ENCODE peak calls at places on chromosome 17, in eight cellular contexts. D is GM12878, E is NT2/D1, Q is AG04450, L is Peyer's patch, A is neural progenitor cell, H is right lobe of liver, V is small intestine. J is an unnamed sample. For H3K9me3, the result is how much of the 10 kb centered on the place peaks cover.

GRCh38 chr17:60601443-60602384 is 1.7 kb downstream of the PPM1D start:
- DNase-seq in D (peak), E (peak), Q (peak), L (no peak), A (peak), H (no peak), V (peak), J (peak)

GRCh38 chr17:4816826-4817225 is 9.9 kb downstream of the PLD2 start:
- DNase-seq in D (no peak), E (no peak), Q (no peak), L (no peak), A (no peak), H (no peak), V (no peak), J (no peak)

GRCh38 chr17:63116967-63117366 is 150.9 kb downstream of the TANC2 start:
- DNase-seq in D (no peak), E (no peak), Q (no peak), L (no peak), A (peak), H (no peak), V (no peak), J (no peak)

GRCh38 chr17:55527520-55528118 is 16.4 kb upstream of the SMIM36 start:
- DNase-seq in D (no peak), E (peak), Q (peak), L (no peak), A (peak), H (no peak), V (no peak), J (peak)

GRCh38 chr17:73480740-73481139 is 163.5 kb downstream of the SDK2 start:
- DNase-seq in D (no peak), E (no peak), Q (no peak), L (no peak), A (no peak), H (no peak), V (no peak), J (no peak)

GRCh38 chr17:67995568-67996191 is 589 bp downstream of the C17orf58 start:
- DNase-seq in D (no peak), E (no peak), Q (no peak), L (peak), A (peak), H (peak), V (peak), J (peak)

GRCh38 chr17:13513039-13513405 is 88.7 kb downstream of the HS3ST3A1 start:
- DNase-seq in D (no peak), E (no peak), Q (no peak), L (no peak), A (no peak), H (no peak), V (no peak), J (peak)

GRCh38 chr17:77354721-77355455 is 214.1 kb downstream of the SEC14L1 start:
- DNase-seq in D (no peak), E (no peak), Q (peak), L (peak), A (no peak), H (peak), V (peak), J (peak)

GRCh38 chr17:21282231-21282630 is 2.3 kb upstream of the MAP2K3 start:
- DNase-seq in D (no peak), E (no peak), Q (peak), L (no peak), A (no peak), H (no peak), V (no peak), J (peak)

GRCh38 chr17:72997559-72997958 is 94.9 kb downstream of the SLC39A11 start:
- DNase-seq in D (no peak), E (no peak), Q (no peak), L (no peak), A (no peak), H (no peak), V (no peak), J (peak)

GRCh38 chr17:72333570-72333969 is 212.8 kb downstream of the SOX9 start:
- DNase-seq in D (no peak), E (no peak), Q (no peak), L (no peak), A (no peak), H (no peak), V (no peak), J (no peak)

GRCh38 chr17:49994085-49995054 is 654 bp downstream of the DLX3 start:
- DNase-seq in D (no peak), E (no peak), Q (no peak), L (no peak), A (peak), H (no peak), V (no peak), J (no peak)
- H3K4me3 ChIP-seq in D (no peak), E (peak), Q (peak), L (peak), A (peak), H (no peak), V (no peak), J (peak)

GRCh38 chr17:22410136-22410535 is 717.8 kb downstream of the KCNJ18 start:
- DNase-seq in D (no peak), E (no peak), Q (no peak), L (no peak), A (no peak), H (no peak), V (no peak), J (no peak)
- H3K9me3 ChIP-seq in D (under half), E (under half), Q (under half), L (under half), A (under half), H (under half), V (under half), J (under half)

GRCh38 chr17:1744551-1745512 is 2.2 kb downstream of the SERPINF2 start:
- DNase-seq in D (no peak), E (no peak), Q (no peak), L (no peak), A (no peak), H (peak), V (no peak), J (no peak)

GRCh38 chr17:1746975-1747543 is 4.4 kb downstream of the SERPINF2 start:
- DNase-seq in D (no peak), E (no peak), Q (no peak), L (no peak), A (no peak), H (peak), V (peak), J (no peak)

GRCh38 chr17:1743094-1743452 is 402 bp downstream of the SERPINF2 start:
- DNase-seq in D (no peak), E (no peak), Q (no peak), L (no peak), A (no peak), H (no peak), V (no peak), J (no peak)

GRCh38 chr17:1745513-1746020 is 2.9 kb downstream of the SERPINF2 start:
- DNase-seq in D (no peak), E (no peak), Q (no peak), L (no peak), A (no peak), H (no peak), V (no peak), J (no peak)

DNA sequence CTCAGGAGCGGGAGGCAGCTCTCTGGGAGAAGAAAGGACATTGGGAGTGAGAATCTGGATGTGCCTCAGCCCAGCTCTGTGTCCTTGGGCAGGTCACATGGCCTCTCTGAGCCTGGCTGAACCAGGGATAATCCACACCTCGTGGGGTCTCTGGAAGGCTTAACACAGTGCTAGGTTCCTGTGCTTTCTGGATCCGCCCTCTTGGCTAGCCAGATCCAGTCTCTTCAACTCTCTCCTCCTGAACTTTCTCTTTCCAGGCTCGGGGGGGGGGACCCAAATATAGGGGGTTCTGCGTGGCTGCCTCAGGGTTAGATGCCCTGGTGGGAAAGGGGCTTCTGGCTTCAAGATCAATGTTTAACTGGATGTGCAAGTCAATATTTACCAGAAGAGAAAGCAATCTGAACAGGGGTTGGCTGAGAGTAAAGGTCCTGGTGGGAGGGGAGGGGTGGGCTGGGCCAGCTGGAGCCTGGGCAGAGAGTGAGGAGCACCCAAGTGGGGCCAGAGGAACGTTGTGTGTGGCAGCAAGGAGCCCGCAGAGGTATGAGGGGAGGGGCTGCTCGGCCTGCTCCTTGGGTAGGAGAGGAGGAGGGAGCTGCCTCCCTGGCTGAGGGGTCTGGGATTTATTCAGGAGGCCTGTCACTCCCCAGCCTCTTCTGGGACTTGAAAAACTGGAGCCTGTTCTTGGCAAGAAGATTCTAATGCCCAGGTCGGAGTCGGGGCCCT is at the start of gene SERPINF2:
- DNase-seq in D (no peak), E (no peak), Q (no peak), L (no peak), A (no peak), H (peak), V (no peak), J (no peak)
- H3K4me3 ChIP-seq in D (no peak), E (no peak), Q (no peak), L (no peak), A (no peak), H (peak), V (no peak), J (no peak)

GRCh38 chr17:22304667-22305303 is 612.5 kb downstream of the KCNJ18 start:
- DNase-seq in D (no peak), E (no peak), Q (no peak), L (no peak), A (no peak), H (no peak), V (no peak), J (no peak)

GRCh38 chr17:22305356-22306071 is 613.2 kb downstream of the KCNJ18 start:
- DNase-seq in D (no peak), E (no peak), Q (no peak), L (no peak), A (no peak), H (no peak), V (no peak), J (no peak)

GRCh38 chr17:22303096-22303495 is 610.8 kb downstream of the KCNJ18 start:
- DNase-seq in D (no peak), E (no peak), Q (no peak), L (no peak), A (no peak), H (no peak), V (no peak), J (no peak)

GRCh38 chr17:22301353-22301745 is 609.0 kb downstream of the KCNJ18 start:
- DNase-seq in D (no peak), E (no peak), Q (no peak), L (no peak), A (no peak), H (no peak), V (no peak), J (no peak)

GRCh38 chr17:22303865-22304264 is 611.5 kb downstream of the KCNJ18 start:
- DNase-seq in D (no peak), E (no peak), Q (no peak), L (no peak), A (no peak), H (no peak), V (no peak), J (no peak)
- H3K9me3 ChIP-seq in D (under half), E (under half), Q (half or more), L (under half), A (under half), H (under half), V (under half), J (under half)

GRCh38 chr17:58538801-58539410 is 24.5 kb upstream of the MTMR4 start:
- DNase-seq in D (no peak), E (no peak), Q (no peak), L (no peak), A (no peak), H (no peak), V (no peak), J (no peak)
- H3K4me3 ChIP-seq in D (no peak), E (no peak), Q (no peak), L (no peak), A (no peak), H (no peak), V (no peak), J (no peak)